ENCODE peak calls at places on chromosomes 16 and 17, in six cellular contexts. One of them, this sample, is unnamed.

GRCh38 chr17:64784353-64784798 is 122.3 kb upstream of the SMURF2 start:
- DNase-seq in GM12891: no peak
- DNase-seq in HepG2: no peak
- DNase-seq in H1: no peak
- DNase-seq in K562: no peak
- DNase-seq in GM12878: no peak
- DNase-seq in this sample: no peak

GRCh38 chr17:22517716-22518115 is 825.4 kb downstream of the KCNJ18 start:
- DNase-seq in GM12891: no peak
- DNase-seq in HepG2: no peak
- DNase-seq in H1: no peak
- DNase-seq in K562: peak; percentile 14
- DNase-seq in GM12878: no peak
- DNase-seq in this sample: no peak

GRCh38 chr16:2468725-2469398 is 2.2 kb upstream of the NTN3 start:
- DNase-seq in GM12891: no peak
- DNase-seq in HepG2: no peak
- DNase-seq in H1: peak; percentile 59
- DNase-seq in K562: no peak
- DNase-seq in GM12878: peak; percentile 49
- DNase-seq in this sample: peak; percentile 58

GRCh38 chr17:28599311-28600184 is 723 bp upstream of the SPAG5 start:
- DNase-seq in GM12891: peak; percentile 50
- DNase-seq in HepG2: peak; percentile 47
- DNase-seq in H1: peak; percentile 54
- DNase-seq in K562: peak; percentile 45
- DNase-seq in GM12878: peak; percentile 58
- DNase-seq in this sample: peak; percentile 42

GRCh38 chr17:7004398-7005253 is 7.8 kb upstream of the RNASEK start:
- DNase-seq in GM12891: peak; percentile 65
- DNase-seq in HepG2: peak; percentile 76
- DNase-seq in H1: peak; percentile 53
- DNase-seq in K562: peak; percentile 43
- DNase-seq in GM12878: peak; percentile 26
- DNase-seq in this sample: no peak

GRCh38 chr17:36496018-36496789 is 9.7 kb downstream of the ZNHIT3 start:
- DNase-seq in GM12891: no peak
- DNase-seq in HepG2: no peak
- DNase-seq in H1: no peak
- DNase-seq in K562: peak; percentile 12
- DNase-seq in GM12878: no peak
- DNase-seq in this sample: no peak

GRCh38 chr17:67867591-67867990 is 42.3 kb downstream of the BPTF start:
- DNase-seq in GM12891: no peak
- DNase-seq in HepG2: no peak
- DNase-seq in H1: no peak
- DNase-seq in K562: no peak
- DNase-seq in GM12878: no peak
- DNase-seq in this sample: no peak

GRCh38 chr17:159609-160008 is 21.8 kb downstream of the DOC2B start:
- DNase-seq in GM12891: no peak
- DNase-seq in HepG2: no peak
- DNase-seq in H1: no peak
- DNase-seq in K562: no peak
- DNase-seq in GM12878: no peak
- DNase-seq in this sample: no peak

GRCh38 chr17:78539771-78540170 is 37.4 kb downstream of the DNAH17 start:
- DNase-seq in GM12891: no peak
- DNase-seq in HepG2: no peak
- DNase-seq in H1: no peak
- DNase-seq in K562: no peak
- DNase-seq in GM12878: no peak
- DNase-seq in this sample: no peak

GRCh38 chr17:44830359-44831269 is 527 bp upstream of the GJC1 start:
- DNase-seq in GM12891: no peak
- DNase-seq in HepG2: no peak
- DNase-seq in H1: peak; percentile 72
- DNase-seq in K562: no peak
- DNase-seq in GM12878: no peak
- DNase-seq in this sample: no peak

GRCh38 chr17:81607431-81607830 is 29.5 kb downstream of the NPLOC4 start:
- DNase-seq in GM12891: no peak
- DNase-seq in HepG2: no peak
- DNase-seq in H1: no peak
- DNase-seq in K562: no peak
- DNase-seq in GM12878: no peak
- DNase-seq in this sample: no peak

GRCh38 chr16:31145398-31145990 is 4.4 kb downstream of the PRSS36 start:
- DNase-seq in GM12891: no peak
- DNase-seq in HepG2: peak; percentile 50
- DNase-seq in H1: no peak
- DNase-seq in K562: no peak
- DNase-seq in GM12878: no peak
- DNase-seq in this sample: no peak

GRCh38 chr16:83887088-83887487 is 11.8 kb upstream of the MLYCD start:
- DNase-seq in GM12891: no peak
- DNase-seq in HepG2: no peak
- DNase-seq in H1: no peak
- DNase-seq in K562: no peak
- DNase-seq in GM12878: no peak
- DNase-seq in this sample: no peak

GRCh38 chr16:22035094-22035675 is 27.3 kb downstream of the MOSMO start:
- DNase-seq in GM12891: no peak
- DNase-seq in HepG2: no peak
- DNase-seq in H1: no peak
- DNase-seq in K562: no peak
- DNase-seq in GM12878: peak; percentile 43
- DNase-seq in this sample: no peak

GRCh38 chr16:79598341-79599181 is 2.0 kb downstream of the MAF start:
- DNase-seq in GM12891: no peak
- DNase-seq in HepG2: no peak
- DNase-seq in H1: peak; percentile 67
- DNase-seq in K562: no peak
- DNase-seq in GM12878: no peak
- DNase-seq in this sample: no peak

GRCh38 chr17:60372790-60373483 is 19.0 kb downstream of the USP32 start:
- DNase-seq in GM12891: no peak
- DNase-seq in HepG2: no peak
- DNase-seq in H1: no peak
- DNase-seq in K562: no peak
- DNase-seq in GM12878: no peak
- DNase-seq in this sample: no peak

GRCh38 chr17:65896889-65897288 is 295.0 kb downstream of the CEP112 start:
- DNase-seq in GM12891: no peak
- DNase-seq in HepG2: no peak
- DNase-seq in H1: no peak
- DNase-seq in K562: no peak
- DNase-seq in GM12878: no peak
- DNase-seq in this sample: no peak

GRCh38 chr17:57442914-57443571 is 186.7 kb downstream of the MSI2 start:
- DNase-seq in GM12891: no peak
- DNase-seq in HepG2: no peak
- DNase-seq in H1: no peak
- DNase-seq in K562: no peak
- DNase-seq in GM12878: no peak
- DNase-seq in this sample: no peak

GRCh38 chr17:1956134-1956533 is 69.0 kb downstream of the RTN4RL1 start:
- DNase-seq in GM12891: no peak
- DNase-seq in HepG2: no peak
- DNase-seq in H1: no peak
- DNase-seq in K562: no peak
- DNase-seq in GM12878: no peak
- DNase-seq in this sample: no peak

GRCh38 chr16:20311548-20311947 is 15.8 kb downstream of the GP2 start:
- DNase-seq in GM12891: no peak
- DNase-seq in HepG2: no peak
- DNase-seq in H1: no peak
- DNase-seq in K562: no peak
- DNase-seq in GM12878: no peak
- DNase-seq in this sample: no peak

GRCh38 chr17:68013385-68013784 is 17.1 kb upstream of the C17orf58 start:
- DNase-seq in GM12891: no peak
- DNase-seq in HepG2: no peak
- DNase-seq in H1: no peak
- DNase-seq in K562: no peak
- DNase-seq in GM12878: no peak
- DNase-seq in this sample: no peak

GRCh38 chr16:89890886-89891657 is 17.7 kb downstream of the TCF25 start:
- DNase-seq in GM12891: no peak
- DNase-seq in HepG2: no peak
- DNase-seq in H1: no peak
- DNase-seq in K562: no peak
- DNase-seq in GM12878: no peak
- DNase-seq in this sample: no peak

GRCh38 chr17:76252040-76252954 is 12.0 kb upstream of the RNF157 start:
- DNase-seq in GM12891: no peak
- DNase-seq in HepG2: peak; percentile 94
- DNase-seq in H1: no peak
- DNase-seq in K562: no peak
- DNase-seq in GM12878: no peak
- DNase-seq in this sample: no peak

GRCh38 chr16:84617068-84617630 is 729 bp downstream of the COTL1 start:
- DNase-seq in GM12891: no peak
- DNase-seq in HepG2: no peak
- DNase-seq in H1: peak; percentile 78
- DNase-seq in K562: no peak
- DNase-seq in GM12878: no peak
- DNase-seq in this sample: peak; percentile 59

DNA sequence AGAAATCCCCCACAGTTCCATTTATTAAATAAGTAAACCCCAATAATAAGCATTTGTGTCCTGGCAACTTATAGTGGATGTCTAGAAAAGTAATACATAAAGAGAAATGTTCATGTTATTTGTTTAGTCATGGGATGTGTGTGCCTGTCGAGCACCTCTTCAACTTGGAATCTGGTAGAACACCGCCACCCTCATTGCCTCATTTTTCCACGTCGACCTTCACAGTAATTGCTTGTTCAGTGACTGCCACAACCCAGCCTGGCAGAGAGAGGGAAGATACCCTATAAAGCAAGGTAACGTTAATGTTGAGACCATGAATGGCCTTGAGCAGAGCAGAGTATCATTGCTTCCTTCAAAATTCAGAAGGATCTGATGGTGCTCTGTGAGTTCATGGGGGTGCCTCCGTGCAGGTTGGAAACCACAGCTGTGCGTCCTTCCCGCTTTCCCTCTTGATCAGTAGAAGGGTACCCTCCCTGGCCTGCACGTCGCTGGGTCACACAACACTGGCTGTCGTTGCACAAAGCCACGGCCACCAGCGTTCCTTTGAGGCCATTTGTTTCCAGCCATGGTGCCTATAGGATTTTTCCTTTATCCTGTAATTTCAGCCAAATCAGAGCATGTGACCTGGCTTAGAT is 3.7 kb upstream of the DNASE1 start:
- DNase-seq in GM12891: no peak
- DNase-seq in HepG2: no peak
- DNase-seq in H1: peak; percentile 35
- DNase-seq in K562: no peak
- DNase-seq in GM12878: no peak
- DNase-seq in this sample: no peak
- TF ChIP-seq POLR2AphosphoS5 in GM12891: no peak
- TF ChIP-seq POLR2AphosphoS5 in HepG2: no peak
- TF ChIP-seq POLR2AphosphoS5 in H1: no peak
- TF ChIP-seq POLR2AphosphoS5 in K562: no peak
- TF ChIP-seq POLR2AphosphoS5 in GM12878: no peak
- TF ChIP-seq POLR2AphosphoS5 in this sample: no peak

DNA sequence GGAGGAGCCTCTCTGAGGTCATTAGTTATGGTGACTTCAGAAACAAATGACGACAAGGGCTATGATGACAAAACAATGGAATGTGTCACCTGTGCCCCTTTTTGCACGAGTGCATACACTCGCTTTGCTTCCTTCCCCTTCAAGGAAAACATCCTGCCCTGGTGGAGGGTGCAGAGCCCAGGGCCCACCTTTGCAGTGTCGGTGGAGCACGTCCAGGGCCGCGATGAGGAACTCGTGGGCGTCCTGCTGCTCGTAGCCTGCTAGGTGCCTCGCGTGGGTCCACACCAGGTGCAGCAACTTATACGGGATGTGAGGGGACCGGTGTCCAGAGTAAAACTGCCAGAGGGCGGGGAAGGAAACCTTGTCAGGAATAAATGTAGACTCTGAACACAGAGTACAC is 27.2 kb downstream of the USP22 start:
- DNase-seq in GM12891: no peak
- DNase-seq in HepG2: no peak
- DNase-seq in H1: no peak
- DNase-seq in K562: no peak
- DNase-seq in GM12878: no peak
- DNase-seq in this sample: no peak
- TF ChIP-seq TAF1 in GM12891: no peak
- TF ChIP-seq TAF1 in HepG2: no peak
- TF ChIP-seq TAF1 in H1: no peak
- TF ChIP-seq TAF1 in K562: no peak
- TF ChIP-seq TAF1 in GM12878: no peak
- TF ChIP-seq TAF1 in this sample: no peak

DNA sequence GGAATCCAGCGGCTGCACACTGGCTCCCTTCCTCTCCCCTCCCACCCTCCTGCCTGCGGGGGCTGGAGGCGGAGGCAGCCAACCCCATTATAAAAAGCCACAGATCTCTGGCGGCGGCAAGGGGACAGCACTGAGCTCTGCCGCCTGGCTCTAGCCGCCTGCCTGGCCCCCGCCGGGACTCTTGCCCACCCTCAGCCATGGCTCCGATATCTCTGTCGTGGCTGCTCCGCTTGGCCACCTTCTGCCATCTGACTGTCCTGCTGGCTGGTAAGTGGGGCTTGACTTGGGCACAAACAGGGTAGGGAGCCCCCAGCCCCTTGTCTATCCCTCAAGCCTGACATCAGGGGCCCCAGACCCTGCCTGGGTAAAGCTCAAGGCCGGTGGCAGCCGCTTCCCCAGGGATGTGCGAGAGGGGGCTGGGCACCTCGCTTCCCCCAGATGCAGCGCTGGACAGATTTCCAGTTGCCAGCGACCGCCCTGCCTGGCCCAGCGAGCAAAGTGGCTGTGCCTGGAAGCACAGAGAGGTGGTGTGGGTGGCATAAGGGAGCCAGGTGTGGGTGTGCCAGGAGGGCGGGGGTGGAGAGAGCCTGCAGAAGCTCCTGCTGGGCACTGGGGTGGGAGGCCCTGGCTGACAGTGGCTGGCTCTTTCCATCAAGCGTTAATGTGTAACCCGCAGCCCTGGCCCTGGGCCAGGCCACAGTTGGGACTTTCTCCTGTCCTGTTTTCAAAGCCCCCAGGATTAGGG is at the start of gene CX3CL1:
- DNase-seq in GM12891: no peak
- DNase-seq in HepG2: peak; percentile 99
- DNase-seq in H1: peak; percentile 77
- DNase-seq in K562: no peak
- DNase-seq in GM12878: no peak
- DNase-seq in this sample: no peak
- TF ChIP-seq POLR2A in GM12891: no peak
- TF ChIP-seq POLR2A in HepG2: peak; percentile 96
- TF ChIP-seq POLR2A in H1: peak; percentile 42
- TF ChIP-seq POLR2A in K562: no peak
- TF ChIP-seq POLR2A in GM12878: no peak
- TF ChIP-seq POLR2A in this sample: no peak

GRCh38 chr17:77476920-77477805 is 336.4 kb downstream of the SEC14L1 start:
- DNase-seq in GM12891: no peak
- DNase-seq in HepG2: no peak
- DNase-seq in H1: no peak
- DNase-seq in K562: no peak
- DNase-seq in GM12878: no peak
- DNase-seq in this sample: no peak
- TF ChIP-seq POLR2AphosphoS5 in GM12891: no peak
- TF ChIP-seq POLR2AphosphoS5 in HepG2: no peak
- TF ChIP-seq POLR2AphosphoS5 in H1: no peak
- TF ChIP-seq POLR2AphosphoS5 in K562: no peak
- TF ChIP-seq POLR2AphosphoS5 in GM12878: no peak
- TF ChIP-seq POLR2AphosphoS5 in this sample: no peak